ENCODE peak calls at places on chromosomes 6 and 20, in six cellular contexts. One of them, this sample, is unnamed.
A peak's percentile ranks its signal among the peaks of the same experiment; 100 is the strongest.

GRCh38 chr6:118650500-118651281 is 700 bp downstream of the CEP85L start:
- DNase-seq in lower lobe of right lung: peak; percentile 57
- DNase-seq in MM.1S: peak; percentile 31
- DNase-seq in fibroblast of pulmonary artery: peak; percentile 52
- DNase-seq in GM23338: peak; percentile 74
- DNase-seq in esophagus muscularis mucosa: no peak
- DNase-seq in this sample: peak; percentile 70

GRCh38 chr20:63100926-63101699 is 94.3 kb upstream of the BHLHE23 start:
- DNase-seq in lower lobe of right lung: peak; percentile 13
- DNase-seq in MM.1S: no peak
- DNase-seq in fibroblast of pulmonary artery: no peak
- DNase-seq in GM23338: no peak
- DNase-seq in esophagus muscularis mucosa: no peak
- DNase-seq in this sample: peak; percentile 69

GRCh38 chr6:16739329-16739801 is 21.9 kb downstream of the ATXN1 start:
- DNase-seq in lower lobe of right lung: no peak
- DNase-seq in MM.1S: no peak
- DNase-seq in fibroblast of pulmonary artery: no peak
- DNase-seq in GM23338: peak; percentile 30
- DNase-seq in esophagus muscularis mucosa: no peak
- DNase-seq in this sample: no peak

GRCh38 chr20:52190437-52191131 is 995 bp downstream of the ZFP64 start:
- DNase-seq in lower lobe of right lung: no peak
- DNase-seq in MM.1S: peak; percentile 74
- DNase-seq in fibroblast of pulmonary artery: peak; percentile 26
- DNase-seq in GM23338: peak; percentile 28
- DNase-seq in esophagus muscularis mucosa: no peak
- DNase-seq in this sample: peak; percentile 57

GRCh38 chr20:5039255-5039657 is 37.9 kb upstream of the SLC23A2 start:
- DNase-seq in lower lobe of right lung: no peak
- DNase-seq in MM.1S: no peak
- DNase-seq in fibroblast of pulmonary artery: no peak
- DNase-seq in GM23338: no peak
- DNase-seq in esophagus muscularis mucosa: no peak
- DNase-seq in this sample: no peak

GRCh38 chr6:124203106-124203811 is 399.6 kb downstream of the NKAIN2 start:
- DNase-seq in lower lobe of right lung: no peak
- DNase-seq in MM.1S: no peak
- DNase-seq in fibroblast of pulmonary artery: peak; percentile 57
- DNase-seq in GM23338: no peak
- DNase-seq in esophagus muscularis mucosa: no peak
- DNase-seq in this sample: no peak

GRCh38 chr20:57633945-57634491 is 13.8 kb upstream of the ZBP1 start:
- DNase-seq in lower lobe of right lung: no peak
- DNase-seq in MM.1S: peak; percentile 88
- DNase-seq in fibroblast of pulmonary artery: no peak
- DNase-seq in GM23338: no peak
- DNase-seq in esophagus muscularis mucosa: no peak
- DNase-seq in this sample: no peak

GRCh38 chr6:102298066-102298465 is 904.6 kb downstream of the GRIK2 start:
- DNase-seq in lower lobe of right lung: no peak
- DNase-seq in MM.1S: no peak
- DNase-seq in fibroblast of pulmonary artery: no peak
- DNase-seq in GM23338: no peak
- DNase-seq in esophagus muscularis mucosa: no peak
- DNase-seq in this sample: no peak

GRCh38 chr6:146770965-146771735 is 172.4 kb downstream of the ADGB start:
- DNase-seq in lower lobe of right lung: peak; percentile 66
- DNase-seq in MM.1S: no peak
- DNase-seq in fibroblast of pulmonary artery: no peak
- DNase-seq in GM23338: no peak
- DNase-seq in esophagus muscularis mucosa: no peak
- DNase-seq in this sample: no peak

GRCh38 chr6:35810831-35811698 is 5.9 kb downstream of the LHFPL5 start:
- DNase-seq in lower lobe of right lung: no peak
- DNase-seq in MM.1S: no peak
- DNase-seq in fibroblast of pulmonary artery: peak; percentile 70
- DNase-seq in GM23338: no peak
- DNase-seq in esophagus muscularis mucosa: no peak
- DNase-seq in this sample: no peak

GRCh38 chr6:21808045-21808470 is 214.5 kb downstream of the SOX4 start:
- DNase-seq in lower lobe of right lung: no peak
- DNase-seq in MM.1S: no peak
- DNase-seq in fibroblast of pulmonary artery: peak; percentile 74
- DNase-seq in GM23338: no peak
- DNase-seq in esophagus muscularis mucosa: no peak
- DNase-seq in this sample: no peak

GRCh38 chr20:51354769-51355319 is 187.7 kb downstream of the NFATC2 start:
- DNase-seq in lower lobe of right lung: no peak
- DNase-seq in MM.1S: no peak
- DNase-seq in fibroblast of pulmonary artery: no peak
- DNase-seq in GM23338: no peak
- DNase-seq in esophagus muscularis mucosa: no peak
- DNase-seq in this sample: no peak

GRCh38 chr6:46815130-46815529 is 21.9 kb downstream of the MEP1A start:
- DNase-seq in lower lobe of right lung: no peak
- DNase-seq in MM.1S: no peak
- DNase-seq in fibroblast of pulmonary artery: no peak
- DNase-seq in GM23338: no peak
- DNase-seq in esophagus muscularis mucosa: no peak
- DNase-seq in this sample: no peak

GRCh38 chr6:126202689-126203088 is 137.2 kb upstream of the CENPW start:
- DNase-seq in lower lobe of right lung: no peak
- DNase-seq in MM.1S: no peak
- DNase-seq in fibroblast of pulmonary artery: no peak
- DNase-seq in GM23338: no peak
- DNase-seq in esophagus muscularis mucosa: no peak
- DNase-seq in this sample: no peak

GRCh38 chr6:13355043-13355945 is 27.0 kb upstream of the TBC1D7 start:
- DNase-seq in lower lobe of right lung: no peak
- DNase-seq in MM.1S: peak; percentile 92
- DNase-seq in fibroblast of pulmonary artery: peak; percentile 96
- DNase-seq in GM23338: no peak
- DNase-seq in esophagus muscularis mucosa: no peak
- DNase-seq in this sample: no peak

GRCh38 chr20:48823960-48824497 is 3.8 kb downstream of the PREX1 start:
- DNase-seq in lower lobe of right lung: no peak
- DNase-seq in MM.1S: no peak
- DNase-seq in fibroblast of pulmonary artery: peak; percentile 57
- DNase-seq in GM23338: no peak
- DNase-seq in esophagus muscularis mucosa: no peak
- DNase-seq in this sample: peak; percentile 6

GRCh38 chr6:376823-377571 is 14.6 kb upstream of the IRF4 start:
- DNase-seq in lower lobe of right lung: no peak
- DNase-seq in MM.1S: no peak
- DNase-seq in fibroblast of pulmonary artery: no peak
- DNase-seq in GM23338: no peak
- DNase-seq in esophagus muscularis mucosa: no peak
- DNase-seq in this sample: no peak

GRCh38 chr20:59778615-59779200 is 154.7 kb downstream of the SYCP2 start:
- DNase-seq in lower lobe of right lung: no peak
- DNase-seq in MM.1S: no peak
- DNase-seq in fibroblast of pulmonary artery: no peak
- DNase-seq in GM23338: no peak
- DNase-seq in esophagus muscularis mucosa: peak; percentile 83
- DNase-seq in this sample: peak; percentile 17

GRCh38 chr6:137738197-137738596 is 128.9 kb upstream of the TNFAIP3 start:
- DNase-seq in lower lobe of right lung: no peak
- DNase-seq in MM.1S: no peak
- DNase-seq in fibroblast of pulmonary artery: peak; percentile 79
- DNase-seq in GM23338: no peak
- DNase-seq in esophagus muscularis mucosa: no peak
- DNase-seq in this sample: no peak

GRCh38 chr6:43937236-43938177 is 167.5 kb downstream of the VEGFA start:
- DNase-seq in lower lobe of right lung: peak; percentile 65
- DNase-seq in MM.1S: no peak
- DNase-seq in fibroblast of pulmonary artery: no peak
- DNase-seq in GM23338: no peak
- DNase-seq in esophagus muscularis mucosa: no peak
- DNase-seq in this sample: no peak

GRCh38 chr6:88339816-88340215 is 173.7 kb upstream of the CNR1 start:
- DNase-seq in lower lobe of right lung: no peak
- DNase-seq in MM.1S: no peak
- DNase-seq in fibroblast of pulmonary artery: no peak
- DNase-seq in GM23338: no peak
- DNase-seq in esophagus muscularis mucosa: no peak
- DNase-seq in this sample: no peak

GRCh38 chr20:32674362-32674789 is 635 bp upstream of the C20orf203 start:
- DNase-seq in lower lobe of right lung: no peak
- DNase-seq in MM.1S: peak; percentile 86
- DNase-seq in fibroblast of pulmonary artery: peak; percentile 68
- DNase-seq in GM23338: peak; percentile 94
- DNase-seq in esophagus muscularis mucosa: no peak
- DNase-seq in this sample: peak; percentile 89

GRCh38 chr6:118980063-118980462 is 45.1 kb upstream of the MCM9 start:
- DNase-seq in lower lobe of right lung: peak; percentile 66
- DNase-seq in MM.1S: no peak
- DNase-seq in fibroblast of pulmonary artery: peak; percentile 68
- DNase-seq in GM23338: no peak
- DNase-seq in esophagus muscularis mucosa: no peak
- DNase-seq in this sample: no peak

GRCh38 chr6:154498340-154498934 is 12.0 kb downstream of the CNKSR3 start:
- DNase-seq in lower lobe of right lung: no peak
- DNase-seq in MM.1S: no peak
- DNase-seq in fibroblast of pulmonary artery: no peak
- DNase-seq in GM23338: no peak
- DNase-seq in esophagus muscularis mucosa: no peak
- DNase-seq in this sample: no peak

DNA sequence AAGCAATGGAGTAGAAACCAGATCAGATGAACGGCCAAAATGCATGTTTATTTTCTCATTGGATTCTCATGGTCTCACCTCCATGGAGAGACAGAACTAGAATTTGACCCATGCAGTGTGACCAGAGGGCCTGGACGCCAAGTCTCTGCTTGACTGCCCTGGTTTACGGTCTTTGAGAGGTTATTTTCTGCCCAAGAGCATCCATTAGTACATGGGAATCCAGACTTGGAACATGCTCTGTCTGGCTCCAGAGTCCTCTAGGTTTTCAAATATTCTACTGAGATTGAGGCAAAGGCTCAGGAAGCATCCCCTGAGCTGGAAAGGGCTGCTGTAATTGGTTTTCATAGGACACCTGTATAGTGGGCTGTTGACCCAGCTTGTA is 45.4 kb upstream of the UST start:
- DNase-seq in lower lobe of right lung: no peak
- DNase-seq in MM.1S: no peak
- DNase-seq in fibroblast of pulmonary artery: no peak
- DNase-seq in GM23338: no peak
- DNase-seq in esophagus muscularis mucosa: no peak
- DNase-seq in this sample: no peak
- H3K4me3 ChIP-seq in lower lobe of right lung: peak overlapping the region; percentile 51
- H3K4me3 ChIP-seq in MM.1S: peak overlapping the region; percentile 64
- H3K4me3 ChIP-seq in fibroblast of pulmonary artery: peak overlapping the region; percentile 44
- H3K4me3 ChIP-seq in GM23338: no peak overlapping the region
- H3K4me3 ChIP-seq in esophagus muscularis mucosa: peak overlapping the region; percentile 48
- H3K4me3 ChIP-seq in this sample: no peak overlapping the region

GRCh38 chr6:112839525-112839961 is 492.4 kb downstream of the RFPL4B start:
- DNase-seq in lower lobe of right lung: no peak
- DNase-seq in MM.1S: no peak
- DNase-seq in fibroblast of pulmonary artery: peak; percentile 95
- DNase-seq in GM23338: no peak
- DNase-seq in esophagus muscularis mucosa: no peak
- DNase-seq in this sample: no peak

GRCh38 chr6:112835078-112835477 is 487.9 kb downstream of the RFPL4B start:
- DNase-seq in lower lobe of right lung: no peak
- DNase-seq in MM.1S: no peak
- DNase-seq in fibroblast of pulmonary artery: no peak
- DNase-seq in GM23338: no peak
- DNase-seq in esophagus muscularis mucosa: no peak
- DNase-seq in this sample: no peak

GRCh38 chr6:112827793-112828192 is 480.7 kb downstream of the RFPL4B start:
- DNase-seq in lower lobe of right lung: no peak
- DNase-seq in MM.1S: peak; percentile 82
- DNase-seq in fibroblast of pulmonary artery: peak; percentile 13
- DNase-seq in GM23338: no peak
- DNase-seq in esophagus muscularis mucosa: no peak
- DNase-seq in this sample: no peak

GRCh38 chr6:112831022-112831421 is 483.9 kb downstream of the RFPL4B start:
- DNase-seq in lower lobe of right lung: no peak
- DNase-seq in MM.1S: no peak
- DNase-seq in fibroblast of pulmonary artery: peak; percentile 32
- DNase-seq in GM23338: no peak
- DNase-seq in esophagus muscularis mucosa: no peak
- DNase-seq in this sample: no peak

GRCh38 chr6:112833546-112834215 is 486.6 kb downstream of the RFPL4B start:
- DNase-seq in lower lobe of right lung: no peak
- DNase-seq in MM.1S: no peak
- DNase-seq in fibroblast of pulmonary artery: peak; percentile 15
- DNase-seq in GM23338: no peak
- DNase-seq in esophagus muscularis mucosa: no peak
- DNase-seq in this sample: no peak
- H3K4me3 ChIP-seq in lower lobe of right lung: no peak overlapping the region
- H3K4me3 ChIP-seq in MM.1S: no peak overlapping the region
- H3K4me3 ChIP-seq in fibroblast of pulmonary artery: no peak overlapping the region
- H3K4me3 ChIP-seq in GM23338: no peak overlapping the region
- H3K4me3 ChIP-seq in esophagus muscularis mucosa: no peak overlapping the region
- H3K4me3 ChIP-seq in this sample: no peak overlapping the region

GRCh38 chr20:25251019-25251418 is 3.1 kb downstream of the PYGB start:
- DNase-seq in lower lobe of right lung: no peak
- DNase-seq in MM.1S: no peak
- DNase-seq in fibroblast of pulmonary artery: no peak
- DNase-seq in GM23338: no peak
- DNase-seq in esophagus muscularis mucosa: no peak
- DNase-seq in this sample: no peak
- H3K4me3 ChIP-seq in lower lobe of right lung: no peak overlapping the region
- H3K4me3 ChIP-seq in MM.1S: no peak overlapping the region
- H3K4me3 ChIP-seq in fibroblast of pulmonary artery: no peak overlapping the region
- H3K4me3 ChIP-seq in GM23338: no peak overlapping the region
- H3K4me3 ChIP-seq in esophagus muscularis mucosa: peak overlapping the region; percentile 98
- H3K4me3 ChIP-seq in this sample: no peak overlapping the region

DNA sequence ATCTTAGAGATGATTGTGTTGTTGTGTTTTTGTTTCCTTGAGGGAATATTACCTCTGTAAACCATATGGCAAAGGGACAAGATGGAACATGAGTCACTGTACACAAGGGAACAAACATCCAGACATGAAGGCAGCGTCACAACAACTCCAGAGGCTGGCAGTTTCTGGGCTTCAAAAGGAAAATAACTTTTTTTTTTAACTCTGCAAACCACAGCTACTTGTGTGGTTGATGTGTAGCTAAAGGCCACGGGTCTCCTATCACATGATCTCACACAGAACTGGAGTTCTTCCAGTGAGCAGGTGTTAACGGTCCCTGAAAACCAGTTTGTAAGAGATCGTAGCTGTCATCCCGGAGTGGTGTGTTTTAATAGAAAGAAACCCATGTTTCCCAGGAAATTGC is 33.2 kb upstream of the HBS1L start:
- DNase-seq in lower lobe of right lung: no peak
- DNase-seq in MM.1S: no peak
- DNase-seq in fibroblast of pulmonary artery: no peak
- DNase-seq in GM23338: no peak
- DNase-seq in esophagus muscularis mucosa: no peak
- DNase-seq in this sample: no peak
- H3K4me3 ChIP-seq in lower lobe of right lung: no peak overlapping the region
- H3K4me3 ChIP-seq in MM.1S: no peak overlapping the region
- H3K4me3 ChIP-seq in fibroblast of pulmonary artery: no peak overlapping the region
- H3K4me3 ChIP-seq in GM23338: no peak overlapping the region
- H3K4me3 ChIP-seq in esophagus muscularis mucosa: no peak overlapping the region
- H3K4me3 ChIP-seq in this sample: no peak overlapping the region

GRCh38 chr6:151306269-151306783 is 66.6 kb downstream of the AKAP12 start:
- DNase-seq in lower lobe of right lung: no peak
- DNase-seq in MM.1S: no peak
- DNase-seq in fibroblast of pulmonary artery: no peak
- DNase-seq in GM23338: no peak
- DNase-seq in esophagus muscularis mucosa: no peak
- DNase-seq in this sample: no peak
- H3K4me3 ChIP-seq in lower lobe of right lung: no peak overlapping the region
- H3K4me3 ChIP-seq in MM.1S: no peak overlapping the region
- H3K4me3 ChIP-seq in fibroblast of pulmonary artery: no peak overlapping the region
- H3K4me3 ChIP-seq in GM23338: no peak overlapping the region
- H3K4me3 ChIP-seq in esophagus muscularis mucosa: no peak overlapping the region
- H3K4me3 ChIP-seq in this sample: no peak overlapping the region

This sample was measured in H7.